ENCODE peak calls at places on chromosomes 13 and 19, in four cellular contexts. K is K562, M is HCT116, I is HepG2. Y is an unnamed sample.
A peak's percentile ranks its signal among the peaks of the same experiment; 100 is the strongest.

GRCh38 chr13:111423168-111423785 is 102.8 kb downstream of the TEX29 start:
- DNase-seq in K (no peak), M (peak; percentile 80), I (no peak), Y (no peak)

GRCh38 chr19:50344661-50345318 is 15.6 kb upstream of the KCNC3 start:
- DNase-seq in M (no peak), I (no peak), K (no peak), Y (no peak)

GRCh38 chr13:50125306-50125555 is 110.0 kb downstream of the KCNRG start:
- DNase-seq in M (no peak), K (no peak), I (no peak), Y (no peak)

GRCh38 chr13:110305949-110306339 is 1.0 kb downstream of the COL4A1 start:
- DNase-seq in M (no peak), K (no peak), I (no peak), Y (no peak)

GRCh38 chr13:113793718-113794085 is 34.7 kb downstream of the TMEM255B start:
- DNase-seq in M (no peak), K (no peak), I (no peak), Y (no peak)

GRCh38 chr19:15672580-15673175 is at the start of gene CYP4F12:
- DNase-seq in K (peak; percentile 62), I (peak; percentile 76), M (peak; percentile 49), Y (no peak)

GRCh38 chr13:50376895-50377575 is 361.8 kb downstream of the KCNRG start:
- DNase-seq in I (peak; percentile 15), K (no peak), M (no peak), Y (no peak)

GRCh38 chr19:38908854-38909253 is 3.1 kb downstream of the CCER2 start:
- DNase-seq in K (no peak), M (no peak), I (no peak), Y (no peak)

GRCh38 chr19:4794971-4795370 is 3.4 kb downstream of the FEM1A start:
- DNase-seq in I (no peak), K (peak; percentile 7), M (no peak), Y (no peak)

GRCh38 chr13:93620366-93620765 is 393.8 kb downstream of the GPC6 start:
- DNase-seq in I (no peak), K (no peak), M (no peak), Y (no peak)

GRCh38 chr13:94079876-94080275 is 399.6 kb downstream of the DCT start:
- DNase-seq in M (no peak), I (no peak), K (no peak), Y (no peak)

GRCh38 chr19:40366697-40367561 is 18.4 kb downstream of the PLD3 start:
- DNase-seq in K (peak; percentile 77), I (no peak), M (no peak), Y (peak; percentile 73)

GRCh38 chr19:22832031-22832762 is at the start of gene ZNF723:
- DNase-seq in M (no peak), K (no peak), I (no peak), Y (no peak)

GRCh38 chr13:111926501-111927180 is 140.3 kb upstream of the SOX1 start:
- DNase-seq in K (no peak), M (no peak), I (no peak), Y (no peak)

GRCh38 chr13:41017153-41017552 is 2.0 kb downstream of the ELF1 start:
- DNase-seq in K (no peak), I (no peak), M (no peak), Y (no peak)

GRCh38 chr13:111912453-111912866 is 154.5 kb upstream of the SOX1 start:
- DNase-seq in K (no peak), M (no peak), I (no peak), Y (no peak)

GRCh38 chr19:51750381-51751124 is 1.1 kb downstream of the FPR1 start:
- DNase-seq in K (no peak), I (no peak), M (no peak), Y (no peak)

GRCh38 chr19:38989066-38989605 is 13.6 kb upstream of the FBXO17 start:
- DNase-seq in K (no peak), M (no peak), I (no peak), Y (peak; percentile 30)

GRCh38 chr19:42048992-42049391 is 21.0 kb downstream of the GRIK5 start:
- DNase-seq in M (no peak), K (no peak), I (no peak), Y (no peak)

GRCh38 chr13:98141091-98141490 is 1.8 kb upstream of the FARP1 start:
- DNase-seq in M (no peak), K (no peak), I (no peak), Y (no peak)

GRCh38 chr13:99376924-99377323 is 69.7 kb upstream of the GPR183 start:
- DNase-seq in K (no peak), I (no peak), M (no peak), Y (no peak)

GRCh38 chr19:50835103-50835784 is 1.9 kb upstream of the KLK15 start:
- DNase-seq in M (no peak), K (no peak), I (no peak), Y (peak; percentile 54)

GRCh38 chr13:53522034-53522433 is 493.4 kb downstream of the OLFM4 start:
- DNase-seq in I (no peak), M (no peak), K (no peak), Y (no peak)

GRCh38 chr19:16016226-16017137 is 59.8 kb upstream of the TPM4 start:
- DNase-seq in I (no peak), K (no peak), M (no peak), Y (peak; percentile 10)

GRCh38 chr19:6229216-6229913 is 50.4 kb downstream of the MLLT1 start:
- DNase-seq in I (no peak), M (no peak), K (no peak), Y (no peak)

GRCh38 chr13:80469841-80470378 is 129.0 kb upstream of the SPRY2 start:
- DNase-seq in I (no peak), M (no peak), K (no peak), Y (no peak)

GRCh38 chr13:38409771-38410170 is 60.1 kb downstream of the UFM1 start:
- DNase-seq in K (no peak), M (no peak), I (no peak), Y (no peak)

GRCh38 chr13:98994896-98995295 is 17.0 kb upstream of the DOCK9 start:
- DNase-seq in I (no peak), M (no peak), K (no peak), Y (no peak)

GRCh38 chr13:114115191-114115671 is 17.2 kb downstream of the RASA3 start:
- DNase-seq in K (peak; percentile 45), I (peak; percentile 33), M (no peak), Y (no peak)

GRCh38 chr13:49450105-49450819 is 6.2 kb downstream of the SETDB2 start:
- DNase-seq in M (no peak), I (no peak), K (no peak), Y (no peak)

DNA sequence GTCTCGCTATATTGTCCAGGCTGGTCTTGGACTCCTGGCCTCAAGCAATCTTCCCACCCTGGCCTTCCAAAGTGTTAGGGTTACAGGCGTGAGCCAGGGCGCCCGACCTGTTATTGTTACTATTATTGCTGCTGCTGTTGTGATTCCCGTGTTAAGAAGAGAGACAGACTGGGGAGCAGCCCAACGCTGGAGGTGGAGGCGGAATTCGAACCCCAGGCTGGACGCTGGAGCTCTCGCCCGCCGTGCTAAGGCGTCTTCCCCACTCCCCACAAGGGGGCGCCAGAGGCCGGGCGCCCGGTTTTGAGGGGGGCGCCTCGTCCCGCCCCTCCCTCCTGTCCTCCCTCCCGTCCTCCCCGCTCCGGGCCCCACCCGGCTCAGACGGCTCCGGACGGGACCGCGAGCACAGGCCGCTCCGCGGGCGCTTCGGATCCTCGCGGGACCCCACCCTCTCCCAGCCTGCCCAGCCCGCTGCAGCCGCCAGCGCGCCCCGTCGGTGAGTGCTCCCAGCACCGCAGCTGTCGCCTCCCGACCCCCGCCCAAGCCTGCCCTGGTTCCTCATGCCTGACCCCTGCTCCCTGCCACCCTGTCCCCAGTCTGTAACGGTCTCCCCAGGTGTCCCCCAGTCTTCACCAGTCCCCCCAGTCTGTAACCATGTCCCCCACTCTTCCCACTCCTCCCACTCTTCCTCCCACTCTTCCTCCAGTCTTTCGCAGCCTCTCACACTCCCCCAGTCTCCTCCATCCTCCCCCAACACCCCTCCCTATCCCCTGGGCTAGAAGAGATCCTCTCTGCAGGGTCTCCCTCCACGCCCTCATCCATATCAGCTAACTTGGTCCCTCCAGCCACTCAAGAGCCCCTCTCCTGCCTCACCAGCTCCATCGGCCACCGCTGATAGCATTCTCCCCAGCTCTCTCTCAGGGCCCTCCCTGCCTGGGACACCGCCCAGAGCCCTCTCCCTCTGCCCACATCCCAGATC is at the start of gene EHD2:
- DNase-seq in I (no peak), K (peak; percentile 90), M (no peak), Y (peak; percentile 88)
- TF ChIP-seq ELF1 in I (no peak), K (no peak), M (no peak), Y (no peak)

DNA sequence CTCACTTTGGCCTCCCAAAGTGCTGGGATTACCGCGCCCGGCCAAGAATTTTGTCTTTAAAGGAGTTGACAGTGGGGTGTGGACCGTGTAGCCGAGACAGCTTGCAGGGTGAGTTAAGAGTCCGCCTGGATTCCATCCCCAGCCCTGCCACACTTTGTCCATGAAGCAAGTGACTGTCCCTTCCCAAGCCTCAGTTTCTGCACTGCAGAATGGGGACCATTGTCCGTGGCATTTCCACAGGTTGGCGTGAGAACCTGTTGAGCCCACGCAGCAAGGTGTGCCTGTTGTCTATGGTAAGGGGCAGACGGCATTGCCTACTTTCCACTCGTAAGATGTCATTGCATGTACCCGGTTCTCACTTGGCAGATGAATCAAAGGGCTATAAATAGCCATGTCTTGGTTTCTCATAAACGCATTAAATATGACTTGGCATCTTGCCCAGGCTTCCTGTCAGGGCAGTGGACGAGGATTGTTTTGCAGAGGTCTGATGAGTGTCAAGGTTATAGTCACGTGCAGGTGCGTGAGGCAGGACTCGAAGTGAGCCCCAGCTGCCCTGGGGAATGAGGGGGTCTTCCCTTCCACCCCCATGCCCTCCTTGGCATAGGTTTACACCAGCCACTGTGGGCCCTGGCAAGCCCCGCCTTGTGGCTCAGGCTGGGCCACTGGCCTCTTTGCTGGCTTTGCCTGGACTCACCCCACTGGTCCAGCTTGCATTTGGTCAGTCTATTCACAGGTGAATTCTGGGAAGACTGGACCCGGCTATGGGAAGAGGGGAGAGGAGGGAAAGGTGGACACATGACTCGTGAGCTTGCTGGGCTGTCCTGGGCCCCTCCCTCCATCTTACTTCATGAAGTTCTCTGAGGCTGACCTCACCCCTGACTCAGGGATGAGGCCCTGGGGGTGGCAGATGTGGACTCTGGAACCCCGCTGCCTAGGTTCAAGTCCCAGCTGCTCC is 14.6 kb downstream of the FAM187B start:
- DNase-seq in M (peak; percentile 87), K (no peak), I (no peak), Y (peak; percentile 72)
- TF ChIP-seq ELF1 in M (no peak), K (no peak), I (no peak), Y (no peak)

DNA sequence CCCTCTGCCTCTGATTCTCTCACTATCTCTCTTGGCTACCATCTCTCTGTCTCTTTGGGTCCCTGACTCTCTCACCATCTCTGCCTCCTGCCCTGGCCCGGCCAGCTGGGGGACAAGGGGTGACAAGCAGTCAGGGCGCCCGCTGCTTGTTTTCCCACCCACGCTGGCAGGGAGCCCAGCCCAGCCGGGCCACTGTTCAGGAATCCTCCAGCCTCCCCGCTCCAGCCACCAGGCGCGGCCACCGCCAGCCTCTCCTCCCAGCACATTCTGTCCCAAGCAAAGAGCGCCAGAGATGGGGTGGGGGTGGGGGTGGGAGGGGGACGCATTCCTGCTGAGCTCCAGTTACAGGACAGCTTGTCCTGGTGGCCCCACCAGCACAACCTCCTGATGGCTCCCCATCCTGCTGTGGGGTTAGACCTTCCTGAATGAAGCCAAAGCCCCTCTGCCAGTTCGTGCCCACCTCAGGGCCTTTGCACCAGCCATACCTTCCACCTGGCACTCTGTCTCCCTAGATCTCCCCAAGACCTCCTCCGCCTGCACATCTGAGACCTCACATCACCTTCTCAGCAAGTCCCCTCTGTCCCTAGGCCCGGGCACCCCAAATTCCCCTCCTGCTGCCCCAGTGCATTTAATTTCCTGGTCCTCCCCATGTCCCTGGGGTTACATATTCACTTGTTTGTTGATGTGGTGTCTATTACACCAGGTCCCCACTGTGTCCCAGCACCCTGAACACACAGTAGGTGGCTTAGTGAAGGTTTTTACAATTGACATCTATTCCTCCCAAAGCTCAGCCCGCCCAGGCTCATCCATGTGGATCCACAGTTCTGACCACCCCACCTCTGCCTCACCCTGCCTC is 12.5 kb downstream of the ARRDC2 start:
- DNase-seq in K (peak; percentile 7), M (no peak), I (peak; percentile 51), Y (peak; percentile 58)
- TF ChIP-seq ELF1 in K (no peak), M (no peak), I (no peak), Y (no peak)

GRCh38 chr13:75717525-75717924 is 81.4 kb downstream of the LMO7 start:
- DNase-seq in K (no peak), M (no peak), I (no peak), Y (no peak)
- TF ChIP-seq ELF1 in K (no peak), M (no peak), I (no peak), Y (no peak)